ENCODE peak calls at places on chromosomes 1 and 21, in four cellular contexts. One of them, this sample, is unnamed.

GRCh38 chr1:113109908-113110554 is 37.0 kb downstream of the LRIG2 start:
- DNase-seq in transverse colon: no peak
- DNase-seq in mammary epithelial cell: peak; percentile 35
- DNase-seq in cardiac muscle cell: peak; percentile 97
- DNase-seq in this sample: peak; percentile 92

GRCh38 chr1:92961896-92962752 is 862 bp upstream of the DIPK1A start:
- DNase-seq in transverse colon: peak; percentile 49
- DNase-seq in mammary epithelial cell: peak; percentile 83
- DNase-seq in cardiac muscle cell: peak; percentile 74
- DNase-seq in this sample: peak; percentile 78

GRCh38 chr1:90475623-90476022 is 241.5 kb downstream of the BARHL2 start:
- DNase-seq in transverse colon: no peak
- DNase-seq in mammary epithelial cell: no peak
- DNase-seq in cardiac muscle cell: peak; percentile 0
- DNase-seq in this sample: no peak

GRCh38 chr1:2961081-2961480 is 60.2 kb upstream of the ACTRT2 start:
- DNase-seq in transverse colon: no peak
- DNase-seq in mammary epithelial cell: no peak
- DNase-seq in cardiac muscle cell: no peak
- DNase-seq in this sample: no peak

GRCh38 chr1:11790880-11791715 is 14.7 kb downstream of the MTHFR start:
- DNase-seq in transverse colon: peak; percentile 85
- DNase-seq in mammary epithelial cell: peak; percentile 67
- DNase-seq in cardiac muscle cell: peak; percentile 97
- DNase-seq in this sample: peak; percentile 69

GRCh38 chr1:47997289-47998200 is at the start of gene TRABD2B:
- DNase-seq in transverse colon: peak; percentile 79
- DNase-seq in mammary epithelial cell: peak; percentile 69
- DNase-seq in cardiac muscle cell: peak; percentile 85
- DNase-seq in this sample: peak; percentile 46

GRCh38 chr1:4976859-4977440 is 322.5 kb downstream of the AJAP1 start:
- DNase-seq in transverse colon: no peak
- DNase-seq in mammary epithelial cell: no peak
- DNase-seq in cardiac muscle cell: no peak
- DNase-seq in this sample: no peak

GRCh38 chr1:109542657-109543056 is 3.0 kb downstream of the GPR61 start:
- DNase-seq in transverse colon: no peak
- DNase-seq in mammary epithelial cell: no peak
- DNase-seq in cardiac muscle cell: no peak
- DNase-seq in this sample: no peak

GRCh38 chr1:7389201-7389785 is 381.8 kb upstream of the VAMP3 start:
- DNase-seq in transverse colon: no peak
- DNase-seq in mammary epithelial cell: no peak
- DNase-seq in cardiac muscle cell: peak; percentile 11
- DNase-seq in this sample: no peak

GRCh38 chr1:60978421-60979357 is 103.7 kb upstream of the NFIA start:
- DNase-seq in transverse colon: peak; percentile 21
- DNase-seq in mammary epithelial cell: peak; percentile 38
- DNase-seq in cardiac muscle cell: peak; percentile 74
- DNase-seq in this sample: peak; percentile 28

GRCh38 chr21:27225142-27225541 is 258.3 kb upstream of the ADAMTS5 start:
- DNase-seq in transverse colon: no peak
- DNase-seq in mammary epithelial cell: no peak
- DNase-seq in cardiac muscle cell: no peak
- DNase-seq in this sample: peak; percentile 4

GRCh38 chr1:31029031-31029430 is 36.5 kb downstream of the PUM1 start:
- DNase-seq in transverse colon: no peak
- DNase-seq in mammary epithelial cell: no peak
- DNase-seq in cardiac muscle cell: no peak
- DNase-seq in this sample: no peak

GRCh38 chr1:16145030-16145987 is 10.6 kb downstream of the EPHA2 start:
- DNase-seq in transverse colon: peak; percentile 84
- DNase-seq in mammary epithelial cell: peak; percentile 91
- DNase-seq in cardiac muscle cell: peak; percentile 92
- DNase-seq in this sample: peak; percentile 91

GRCh38 chr1:108053291-108054023 is 88.5 kb upstream of the VAV3 start:
- DNase-seq in transverse colon: no peak
- DNase-seq in mammary epithelial cell: peak; percentile 51
- DNase-seq in cardiac muscle cell: peak; percentile 74
- DNase-seq in this sample: no peak

GRCh38 chr1:16017461-16018303 is at the start of gene HSPB7:
- DNase-seq in transverse colon: peak; percentile 69
- DNase-seq in mammary epithelial cell: no peak
- DNase-seq in cardiac muscle cell: peak; percentile 90
- DNase-seq in this sample: peak; percentile 51

DNA sequence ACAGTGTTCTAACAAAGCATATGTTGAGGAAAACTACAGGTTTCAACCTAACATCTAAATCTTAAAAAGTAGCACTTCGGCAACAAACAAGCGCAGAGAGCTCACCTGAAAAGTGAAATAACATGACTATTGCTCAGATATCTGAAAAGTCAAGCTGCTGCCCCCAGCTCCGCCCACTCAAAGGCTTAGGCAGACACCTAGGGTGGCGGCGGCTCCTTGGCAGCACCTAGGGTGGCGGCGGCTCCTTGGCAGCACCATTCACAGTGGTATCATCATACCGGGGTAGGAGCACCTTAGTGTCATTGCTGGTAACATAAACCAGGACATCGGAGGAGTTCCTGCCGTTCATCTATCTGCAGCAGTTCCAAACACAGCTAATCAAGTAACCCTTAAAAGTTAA is 4.2 kb upstream of the S100A12 start:
- DNase-seq in transverse colon: no peak
- DNase-seq in mammary epithelial cell: no peak
- DNase-seq in cardiac muscle cell: no peak
- DNase-seq in this sample: no peak
- H3K27ac ChIP-seq in transverse colon: no peak overlapping the region
- H3K27ac ChIP-seq in mammary epithelial cell: no peak overlapping the region
- H3K27ac ChIP-seq in cardiac muscle cell: no peak overlapping the region
- H3K27ac ChIP-seq in this sample: no peak overlapping the region

DNA sequence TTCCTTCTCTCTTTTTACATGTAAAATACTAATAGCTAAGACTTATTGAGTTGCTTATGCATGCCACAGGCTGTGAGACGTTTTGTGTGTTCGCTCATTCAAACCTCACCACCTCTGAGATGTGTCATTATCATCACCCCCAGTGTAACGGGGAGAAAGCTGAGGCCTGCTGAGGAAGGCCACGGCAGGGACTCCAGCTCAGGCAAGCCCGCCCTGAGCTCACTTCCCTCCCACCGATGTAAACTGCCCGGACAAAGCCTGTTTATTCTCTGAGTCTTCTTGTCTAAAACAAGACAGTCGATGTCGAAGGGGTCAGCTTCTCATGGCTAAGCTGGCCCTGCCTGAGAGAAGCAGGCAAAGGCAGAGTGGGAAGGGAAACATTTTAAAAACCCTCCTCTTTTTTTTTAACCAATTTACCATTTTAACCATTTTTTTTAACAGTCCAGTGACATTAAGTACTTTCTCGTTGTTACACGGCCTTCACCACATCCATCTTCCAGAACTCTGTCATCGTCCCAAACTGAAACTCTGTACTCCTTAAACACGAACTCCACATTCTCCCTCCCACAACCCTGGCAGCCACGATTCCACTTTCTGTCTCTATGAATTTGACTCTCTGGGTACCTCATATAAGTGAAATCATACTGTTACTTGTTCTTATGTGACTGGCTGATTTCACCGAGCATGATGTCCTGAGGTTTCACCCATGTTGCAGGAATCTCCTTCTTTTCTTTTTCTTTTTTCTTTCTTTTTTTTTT is 204.8 kb upstream of the GALNT2 start:
- DNase-seq in transverse colon: no peak
- DNase-seq in mammary epithelial cell: no peak
- DNase-seq in cardiac muscle cell: peak; percentile 11
- DNase-seq in this sample: no peak
- H3K27ac ChIP-seq in transverse colon: peak overlapping the region; percentile 48
- H3K27ac ChIP-seq in mammary epithelial cell: no peak overlapping the region
- H3K27ac ChIP-seq in cardiac muscle cell: no peak overlapping the region
- H3K27ac ChIP-seq in this sample: no peak overlapping the region

GRCh38 chr1:218933526-218933925 is 240.2 kb upstream of the LYPLAL1 start:
- DNase-seq in transverse colon: no peak
- DNase-seq in mammary epithelial cell: peak; percentile 12
- DNase-seq in cardiac muscle cell: no peak
- DNase-seq in this sample: no peak

GRCh38 chr1:218943371-218943770 is 230.3 kb upstream of the LYPLAL1 start:
- DNase-seq in transverse colon: no peak
- DNase-seq in mammary epithelial cell: no peak
- DNase-seq in cardiac muscle cell: no peak
- DNase-seq in this sample: no peak

GRCh38 chr1:218938259-218938658 is 235.4 kb upstream of the LYPLAL1 start:
- DNase-seq in transverse colon: no peak
- DNase-seq in mammary epithelial cell: no peak
- DNase-seq in cardiac muscle cell: peak; percentile 32
- DNase-seq in this sample: no peak

GRCh38 chr1:218942421-218942820 is 231.3 kb upstream of the LYPLAL1 start:
- DNase-seq in transverse colon: no peak
- DNase-seq in mammary epithelial cell: no peak
- DNase-seq in cardiac muscle cell: no peak
- DNase-seq in this sample: no peak

DNA sequence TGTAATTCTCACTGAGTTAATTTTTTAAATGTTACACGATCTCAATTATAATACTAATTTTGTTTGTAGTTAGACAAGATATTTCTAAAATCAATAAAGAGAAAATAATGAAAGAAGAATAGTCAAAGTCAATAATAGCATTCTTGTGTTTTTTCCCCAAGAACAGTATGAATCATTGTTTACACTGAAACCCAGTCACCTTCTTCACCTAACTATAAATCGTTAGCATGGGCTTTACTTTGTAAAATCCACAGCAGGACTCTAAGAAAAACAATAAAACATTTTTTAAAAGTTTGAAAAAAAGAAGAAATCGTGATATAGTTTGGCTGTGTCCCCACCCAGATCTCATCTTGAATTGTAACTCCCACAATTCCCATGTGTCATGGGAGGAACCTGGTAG is 234.6 kb upstream of the LYPLAL1 start:
- DNase-seq in transverse colon: no peak
- DNase-seq in mammary epithelial cell: no peak
- DNase-seq in cardiac muscle cell: no peak
- DNase-seq in this sample: no peak
- H3K27ac ChIP-seq in transverse colon: no peak overlapping the region
- H3K27ac ChIP-seq in mammary epithelial cell: no peak overlapping the region
- H3K27ac ChIP-seq in cardiac muscle cell: no peak overlapping the region
- H3K27ac ChIP-seq in this sample: no peak overlapping the region

GRCh38 chr21:15506086-15506485 is 223.7 kb upstream of the USP25 start:
- DNase-seq in transverse colon: no peak
- DNase-seq in mammary epithelial cell: no peak
- DNase-seq in cardiac muscle cell: no peak
- DNase-seq in this sample: no peak

GRCh38 chr21:15514073-15514946 is 215.5 kb upstream of the USP25 start:
- DNase-seq in transverse colon: peak; percentile 52
- DNase-seq in mammary epithelial cell: no peak
- DNase-seq in cardiac muscle cell: no peak
- DNase-seq in this sample: no peak

DNA sequence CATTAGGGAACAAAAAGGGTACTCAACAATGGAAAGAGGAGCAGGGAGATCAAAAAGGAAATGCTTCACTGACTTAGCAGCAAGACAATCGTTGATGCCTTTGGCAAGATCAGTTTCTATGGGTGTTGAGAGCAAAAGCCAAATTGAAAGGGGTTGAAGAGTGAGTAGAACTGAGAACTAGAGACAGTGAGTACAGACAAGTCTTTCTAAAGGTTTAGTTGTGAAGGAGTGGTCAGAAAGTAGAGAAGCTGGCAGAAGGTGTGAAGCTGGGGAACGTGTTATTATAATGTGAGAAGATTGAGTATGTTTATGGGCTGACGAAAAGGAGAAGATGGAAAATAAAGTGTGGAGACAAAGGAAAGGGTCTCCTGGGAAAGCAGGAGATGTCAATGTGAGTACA is 221.2 kb upstream of the USP25 start:
- DNase-seq in transverse colon: no peak
- DNase-seq in mammary epithelial cell: no peak
- DNase-seq in cardiac muscle cell: no peak
- DNase-seq in this sample: no peak
- H3K27ac ChIP-seq in transverse colon: no peak overlapping the region
- H3K27ac ChIP-seq in mammary epithelial cell: no peak overlapping the region
- H3K27ac ChIP-seq in cardiac muscle cell: no peak overlapping the region
- H3K27ac ChIP-seq in this sample: no peak overlapping the region

GRCh38 chr1:205041998-205042910 is 758 bp upstream of the CNTN2 start:
- DNase-seq in transverse colon: no peak
- DNase-seq in mammary epithelial cell: no peak
- DNase-seq in cardiac muscle cell: no peak
- DNase-seq in this sample: no peak
- H3K27ac ChIP-seq in transverse colon: no peak overlapping the region
- H3K27ac ChIP-seq in mammary epithelial cell: no peak overlapping the region
- H3K27ac ChIP-seq in cardiac muscle cell: no peak overlapping the region
- H3K27ac ChIP-seq in this sample: no peak overlapping the region

GRCh38 chr1:210123924-210124589 is 108.5 kb upstream of the SERTAD4 start:
- DNase-seq in transverse colon: no peak
- DNase-seq in mammary epithelial cell: peak; percentile 62
- DNase-seq in cardiac muscle cell: peak; percentile 17
- DNase-seq in this sample: no peak
- H3K27ac ChIP-seq in transverse colon: no peak overlapping the region
- H3K27ac ChIP-seq in mammary epithelial cell: no peak overlapping the region
- H3K27ac ChIP-seq in cardiac muscle cell: no peak overlapping the region
- H3K27ac ChIP-seq in this sample: no peak overlapping the region

DNA sequence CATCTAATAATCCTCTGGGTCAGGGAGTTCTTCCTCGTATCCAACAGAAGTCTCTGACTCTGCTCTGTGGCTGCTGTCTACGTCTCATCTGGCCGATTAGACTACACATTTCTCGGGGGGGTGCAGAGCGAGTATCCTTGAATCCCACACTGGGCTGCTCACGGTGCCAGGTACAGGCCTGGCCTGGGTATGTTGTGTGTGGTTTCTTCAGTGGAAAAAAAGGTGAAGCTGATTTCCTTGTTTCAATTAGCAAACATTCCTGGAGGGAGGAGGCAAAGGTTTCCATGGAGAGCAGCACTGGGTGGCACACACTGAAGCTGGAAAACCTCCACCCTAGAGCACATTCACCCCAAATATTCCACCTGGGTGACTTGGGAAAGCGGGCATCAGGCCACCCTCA is 2.0 kb upstream of the RAB7B start:
- DNase-seq in transverse colon: no peak
- DNase-seq in mammary epithelial cell: no peak
- DNase-seq in cardiac muscle cell: no peak
- DNase-seq in this sample: no peak
- H3K27ac ChIP-seq in transverse colon: no peak overlapping the region
- H3K27ac ChIP-seq in mammary epithelial cell: peak overlapping the region; percentile 21
- H3K27ac ChIP-seq in cardiac muscle cell: peak overlapping the region; percentile 46
- H3K27ac ChIP-seq in this sample: no peak overlapping the region

This sample was measured in trophoblast cell.